ENCODE peak calls at places on chromosome 7, in four cellular contexts. L is right atrium auricular region; Q is effector memory CD4-positive, alpha-beta T cell; J is heart left ventricle. H is an unnamed sample.

GRCh38 chr7:103387267-103387666 is 39.8 kb downstream of the PSMC2 start:
- DNase-seq in L (no peak), Q (no peak), J (no peak), H (no peak)

GRCh38 chr7:87100326-87100725 is 40.9 kb upstream of the ELAPOR2 start:
- DNase-seq in L (no peak), Q (no peak), J (no peak), H (no peak)

GRCh38 chr7:142420554-142421362 is 162.9 kb upstream of the PRSS58 start:
- DNase-seq in L (no peak), Q (no peak), J (no peak), H (peak; percentile 24)

GRCh38 chr7:2006921-2007381 is 225.8 kb downstream of the MAD1L1 start:
- DNase-seq in L (no peak), Q (no peak), J (peak; percentile 11), H (no peak)

GRCh38 chr7:30173058-30173897 is 38.5 kb downstream of the MTURN start:
- DNase-seq in L (peak; percentile 69), Q (no peak), J (peak; percentile 78), H (peak; percentile 74)

GRCh38 chr7:113197274-113197673 is 78.9 kb upstream of the SMIM30 start:
- DNase-seq in L (no peak), Q (no peak), J (no peak), H (no peak)

GRCh38 chr7:77995717-77996116 is 197.1 kb downstream of the PHTF2 start:
- DNase-seq in L (no peak), Q (no peak), J (no peak), H (peak; percentile 23)

GRCh38 chr7:46839651-46840050 is 742.3 kb downstream of the TNS3 start:
- DNase-seq in L (no peak), Q (no peak), J (no peak), H (peak; percentile 79)

GRCh38 chr7:964401-965231 is 10.1 kb upstream of the ADAP1 start:
- DNase-seq in L (peak; percentile 79), Q (no peak), J (peak; percentile 57), H (peak; percentile 87)

GRCh38 chr7:74174606-74175082 is 488 bp downstream of the EIF4H start:
- DNase-seq in L (no peak), Q (no peak), J (peak; percentile 38), H (peak; percentile 54)
- H3K4me1 ChIP-seq in L (no peaks in the 10 kb centered on the region), Q (peaks cover 42% of the 10 kb centered on the region), J (peaks cover 42% of the 10 kb centered on the region), H (peaks cover 44% of the 10 kb centered on the region)

GRCh38 chr7:117155694-117156093 is 167.2 kb downstream of the WNT2 start:
- DNase-seq in L (no peak), Q (no peak), J (no peak), H (no peak)
- H3K27ac ChIP-seq in L (no peak overlapping the region), Q (no peak overlapping the region), J (no peak overlapping the region), H (no peak overlapping the region)

DNA sequence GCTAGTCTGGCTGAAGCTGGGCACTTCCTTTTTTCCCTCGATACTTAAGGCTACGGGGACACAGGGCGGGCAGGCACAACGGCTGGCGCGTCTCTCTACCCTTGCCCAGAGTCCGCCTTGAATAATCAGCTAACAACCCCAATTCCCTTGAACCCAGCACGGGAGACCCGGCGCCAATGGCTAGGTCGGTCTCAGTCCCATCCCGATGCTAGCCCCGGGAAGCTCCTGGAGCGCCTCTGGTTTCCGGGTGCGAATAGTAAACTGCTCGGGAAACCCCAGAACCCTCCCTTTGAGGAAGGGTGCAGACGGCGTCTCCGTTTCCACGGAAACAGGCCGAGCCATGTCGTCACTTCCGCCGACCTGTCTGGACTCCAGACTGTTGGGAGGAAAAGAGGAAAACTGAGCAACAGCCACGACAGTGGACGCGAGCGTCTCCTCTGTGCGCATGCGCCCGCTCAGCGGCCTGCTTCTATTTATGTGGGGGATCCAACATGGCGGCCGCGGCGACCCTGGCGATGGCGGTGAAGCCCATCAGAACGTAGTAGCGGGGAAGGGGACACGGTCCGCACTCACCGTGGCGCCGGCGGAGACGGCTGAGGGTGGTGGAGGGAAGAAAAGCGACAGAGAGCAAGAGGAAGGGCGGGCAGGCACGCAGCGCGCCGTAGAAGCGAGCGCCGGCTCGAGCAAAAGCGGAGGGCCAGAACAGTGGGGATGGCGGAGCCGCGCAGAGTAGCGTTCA is at the start of gene UBN2:
- DNase-seq in L (peak; percentile 96), Q (peak; percentile 83), J (peak; percentile 96), H (peak; percentile 97)
- H3K4me3 ChIP-seq in L (peak within 1 kb of the TSS; percentile 98), Q (peak within 1 kb of the TSS; percentile 73), J (peak within 1 kb of the TSS; percentile 93), H (peak within 1 kb of the TSS; percentile 83)

GRCh38 chr7:139850906-139851305 is 21.8 kb downstream of the TBXAS1 start:
- DNase-seq in L (no peak), Q (no peak), J (no peak), H (no peak)
- H3K4me1 ChIP-seq in L (no peaks in the 10 kb centered on the region), Q (peaks cover 11% of the 10 kb centered on the region), J (no peaks in the 10 kb centered on the region), H (no peaks in the 10 kb centered on the region)

GRCh38 chr7:151436446-151437162 is 3.3 kb downstream of the CRYGN start:
- DNase-seq in L (no peak), Q (no peak), J (no peak), H (no peak)
- H3K27ac ChIP-seq in L (peak overlapping the region; percentile 53), Q (no peak overlapping the region), J (peak overlapping the region; percentile 48), H (no peak overlapping the region)

H was measured in A673.